ENCODE peak calls at places on chromosomes 12 and 14, in nine cellular contexts. One of them, this sample, is unnamed.

GRCh38 chr12:123532021-123532420 is 1.5 kb downstream of the RILPL1 start:
- DNase-seq in sciatic nerve: no peak
- DNase-seq in NCI-H1694: no peak
- DNase-seq in Calu3: no peak
- DNase-seq in fibroblast of lung: peak; percentile 40
- DNase-seq in NCI-H2107: no peak
- DNase-seq in GM12865: peak; percentile 55
- DNase-seq in RPMI7951: peak; percentile 29
- DNase-seq in NCI-H69: peak; percentile 12
- DNase-seq in this sample: peak; percentile 25

GRCh38 chr14:67541448-67542387 is 8.6 kb downstream of the PLEKHH1 start:
- DNase-seq in GM12865: no peak
- DNase-seq in RPMI7951: no peak
- DNase-seq in fibroblast of lung: no peak
- DNase-seq in NCI-H69: no peak
- DNase-seq in NCI-H1694: no peak
- DNase-seq in Calu3: peak; percentile 31
- DNase-seq in sciatic nerve: no peak
- DNase-seq in NCI-H2107: no peak
- DNase-seq in this sample: no peak

GRCh38 chr14:30291216-30291615 is 267.7 kb upstream of the G2E3 start:
- DNase-seq in sciatic nerve: no peak
- DNase-seq in GM12865: no peak
- DNase-seq in NCI-H69: no peak
- DNase-seq in RPMI7951: peak; percentile 53
- DNase-seq in NCI-H1694: no peak
- DNase-seq in fibroblast of lung: peak; percentile 91
- DNase-seq in Calu3: no peak
- DNase-seq in NCI-H2107: no peak
- DNase-seq in this sample: no peak

GRCh38 chr12:67354966-67355365 is 85.8 kb downstream of the CAND1 start:
- DNase-seq in GM12865: no peak
- DNase-seq in fibroblast of lung: peak; percentile 63
- DNase-seq in NCI-H2107: no peak
- DNase-seq in RPMI7951: peak; percentile 40
- DNase-seq in Calu3: no peak
- DNase-seq in NCI-H1694: no peak
- DNase-seq in sciatic nerve: no peak
- DNase-seq in NCI-H69: peak; percentile 51
- DNase-seq in this sample: no peak

GRCh38 chr12:98578821-98579220 is 14.7 kb upstream of the SLC25A3 start:
- DNase-seq in fibroblast of lung: peak; percentile 31
- DNase-seq in GM12865: no peak
- DNase-seq in RPMI7951: no peak
- DNase-seq in Calu3: peak; percentile 25
- DNase-seq in sciatic nerve: no peak
- DNase-seq in NCI-H2107: no peak
- DNase-seq in NCI-H1694: no peak
- DNase-seq in NCI-H69: peak; percentile 34
- DNase-seq in this sample: no peak

GRCh38 chr12:126607867-126608266 is 1542.6 kb downstream of the AACS start:
- DNase-seq in fibroblast of lung: no peak
- DNase-seq in NCI-H2107: no peak
- DNase-seq in NCI-H69: no peak
- DNase-seq in Calu3: no peak
- DNase-seq in RPMI7951: no peak
- DNase-seq in sciatic nerve: no peak
- DNase-seq in NCI-H1694: no peak
- DNase-seq in GM12865: no peak
- DNase-seq in this sample: no peak

GRCh38 chr14:52238682-52239081 is 28.8 kb upstream of the PTGDR start:
- DNase-seq in NCI-H2107: no peak
- DNase-seq in RPMI7951: no peak
- DNase-seq in GM12865: no peak
- DNase-seq in Calu3: no peak
- DNase-seq in fibroblast of lung: no peak
- DNase-seq in sciatic nerve: no peak
- DNase-seq in NCI-H1694: no peak
- DNase-seq in NCI-H69: no peak
- DNase-seq in this sample: no peak

GRCh38 chr12:30969606-30970395 is 43.3 kb downstream of the TSPAN11 start:
- DNase-seq in sciatic nerve: no peak
- DNase-seq in RPMI7951: no peak
- DNase-seq in Calu3: no peak
- DNase-seq in NCI-H1694: no peak
- DNase-seq in NCI-H2107: no peak
- DNase-seq in GM12865: no peak
- DNase-seq in NCI-H69: peak; percentile 75
- DNase-seq in fibroblast of lung: no peak
- DNase-seq in this sample: no peak

GRCh38 chr14:64971890-64972785 is at the start of gene RAB15:
- DNase-seq in RPMI7951: peak; percentile 22
- DNase-seq in GM12865: peak; percentile 33
- DNase-seq in NCI-H1694: no peak
- DNase-seq in NCI-H69: peak; percentile 80
- DNase-seq in Calu3: peak; percentile 45
- DNase-seq in fibroblast of lung: peak; percentile 29
- DNase-seq in sciatic nerve: no peak
- DNase-seq in NCI-H2107: no peak
- DNase-seq in this sample: no peak

GRCh38 chr14:55097894-55098560 is 31.0 kb upstream of the LGALS3 start:
- DNase-seq in sciatic nerve: no peak
- DNase-seq in NCI-H1694: no peak
- DNase-seq in NCI-H69: no peak
- DNase-seq in fibroblast of lung: peak; percentile 27
- DNase-seq in NCI-H2107: no peak
- DNase-seq in RPMI7951: peak; percentile 36
- DNase-seq in Calu3: peak; percentile 37
- DNase-seq in GM12865: peak; percentile 96
- DNase-seq in this sample: no peak

GRCh38 chr12:14557966-14558365 is 9.7 kb downstream of the PLBD1 start:
- DNase-seq in RPMI7951: no peak
- DNase-seq in sciatic nerve: no peak
- DNase-seq in Calu3: no peak
- DNase-seq in NCI-H69: no peak
- DNase-seq in NCI-H2107: no peak
- DNase-seq in fibroblast of lung: no peak
- DNase-seq in GM12865: no peak
- DNase-seq in NCI-H1694: no peak
- DNase-seq in this sample: no peak

GRCh38 chr12:116508145-116509121 is 50.7 kb upstream of the MAP1LC3B2 start:
- DNase-seq in fibroblast of lung: peak; percentile 20
- DNase-seq in GM12865: no peak
- DNase-seq in sciatic nerve: no peak
- DNase-seq in NCI-H69: peak; percentile 19
- DNase-seq in Calu3: no peak
- DNase-seq in NCI-H2107: no peak
- DNase-seq in NCI-H1694: no peak
- DNase-seq in RPMI7951: no peak
- DNase-seq in this sample: no peak

GRCh38 chr12:76398106-76398505 is 49.9 kb upstream of the BBS10 start:
- DNase-seq in Calu3: no peak
- DNase-seq in fibroblast of lung: peak; percentile 50
- DNase-seq in NCI-H1694: no peak
- DNase-seq in NCI-H2107: no peak
- DNase-seq in RPMI7951: no peak
- DNase-seq in NCI-H69: no peak
- DNase-seq in sciatic nerve: no peak
- DNase-seq in GM12865: no peak
- DNase-seq in this sample: no peak

GRCh38 chr12:1915082-1915968 is 3.1 kb downstream of the CACNA2D4 start:
- DNase-seq in sciatic nerve: peak; percentile 46
- DNase-seq in GM12865: no peak
- DNase-seq in NCI-H1694: peak; percentile 33
- DNase-seq in fibroblast of lung: no peak
- DNase-seq in NCI-H69: no peak
- DNase-seq in RPMI7951: no peak
- DNase-seq in NCI-H2107: no peak
- DNase-seq in Calu3: no peak
- DNase-seq in this sample: no peak

GRCh38 chr12:121534495-121535148 is 46.2 kb downstream of the KDM2B start:
- DNase-seq in Calu3: no peak
- DNase-seq in fibroblast of lung: no peak
- DNase-seq in NCI-H69: peak; percentile 22
- DNase-seq in RPMI7951: no peak
- DNase-seq in GM12865: peak; percentile 77
- DNase-seq in NCI-H2107: no peak
- DNase-seq in sciatic nerve: no peak
- DNase-seq in NCI-H1694: no peak
- DNase-seq in this sample: no peak

GRCh38 chr12:14665354-14666348 is 30.7 kb downstream of the GUCY2C start:
- DNase-seq in fibroblast of lung: no peak
- DNase-seq in sciatic nerve: no peak
- DNase-seq in GM12865: peak; percentile 5
- DNase-seq in NCI-H2107: no peak
- DNase-seq in NCI-H1694: no peak
- DNase-seq in RPMI7951: no peak
- DNase-seq in NCI-H69: no peak
- DNase-seq in Calu3: no peak
- DNase-seq in this sample: no peak

This sample was measured in KG1.